ENCODE peak calls at places on chromosomes 1 and 21, in four cellular contexts. A is H9, E is NCI-H345, J is thoracic aorta. Q is an unnamed sample.

GRCh38 chr1:182446033-182446669 is 3.8 kb upstream of the RGSL1 start:
- DNase-seq in E (peak; percentile 51), J (no peak), A (peak; percentile 35), Q (peak; percentile 51)

GRCh38 chr1:78211483-78212092 is 165.8 kb downstream of the GIPC2 start:
- DNase-seq in E (no peak), A (no peak), J (no peak), Q (no peak)

GRCh38 chr1:91020967-91021685 is 709 bp downstream of the ZNF644 start:
- DNase-seq in A (peak; percentile 88), J (peak; percentile 55), E (peak; percentile 86), Q (no peak)

GRCh38 chr1:40794915-40795715 is 11.5 kb downstream of the KCNQ4 start:
- DNase-seq in J (no peak), E (no peak), A (no peak), Q (no peak)

GRCh38 chr1:201702936-201703335 is 126.0 kb upstream of the IPO9 start:
- DNase-seq in A (peak; percentile 83), E (peak; percentile 98), J (no peak), Q (peak; percentile 98)

GRCh38 chr1:200488375-200489165 is 78.7 kb upstream of the ZNF281 start:
- DNase-seq in E (peak; percentile 67), A (peak; percentile 65), J (no peak), Q (peak; percentile 84)

GRCh38 chr1:203278087-203278884 is 27.0 kb upstream of the BTG2 start:
- DNase-seq in E (no peak), J (peak; percentile 90), A (peak; percentile 72), Q (no peak)

GRCh38 chr1:160834945-160835565 is 27.6 kb downstream of the CD244 start:
- DNase-seq in J (no peak), E (peak; percentile 8), A (no peak), Q (no peak)

GRCh38 chr1:23020731-23021130 is 1.5 kb downstream of the KDM1A start:
- DNase-seq in J (no peak), E (no peak), A (no peak), Q (no peak)

GRCh38 chr1:9180077-9180819 is 51.3 kb upstream of the GPR157 start:
- DNase-seq in J (no peak), A (no peak), E (no peak), Q (no peak)

GRCh38 chr1:178055779-178056471 is 38.0 kb upstream of the RASAL2 start:
- DNase-seq in E (no peak), J (no peak), A (no peak), Q (no peak)

GRCh38 chr1:223062177-223062576 is 80.9 kb downstream of the TLR5 start:
- DNase-seq in A (no peak), J (no peak), E (no peak), Q (no peak)

GRCh38 chr21:44888581-44889550 is 15.4 kb upstream of the PTTG1IP start:
- DNase-seq in A (no peak), J (no peak), E (no peak), Q (no peak)

GRCh38 chr1:67166196-67166595 is at the start of gene IL23R:
- DNase-seq in E (no peak), A (no peak), J (no peak), Q (no peak)

GRCh38 chr1:20185834-20186782 is at the start of the genes PLA2G2C and UBXN10:
- DNase-seq in A (peak; percentile 74), E (no peak), J (no peak), Q (no peak)

GRCh38 chr1:60547821-60548220 is 474.3 kb upstream of the C1orf87 start:
- DNase-seq in A (no peak), J (no peak), E (no peak), Q (no peak)

GRCh38 chr1:236543065-236543669 is 19.4 kb downstream of the LGALS8 start:
- DNase-seq in E (no peak), A (peak; percentile 41), J (no peak), Q (no peak)

Q was measured in NCI-H2107.